ENCODE peak calls at places on chromosome 20, in eight cellular contexts. D is pancreas, H is GM06990, Q is brain microvascular endothelial cell, A is skeletal muscle cell, O is astrocyte of the spinal cord, X is heart left ventricle, S is astrocyte. C is an unnamed sample.

GRCh38 chr20:36093025-36093803 is 61.3 kb upstream of the EPB41L1 start:
- DNase-seq in S (no peak), Q (peak), X (peak), A (no peak), O (no peak), H (peak), D (peak), C (no peak)

GRCh38 chr20:35345189-35345588 is 53.0 kb upstream of the FAM83C start:
- DNase-seq in X (no peak), A (no peak), Q (no peak), D (no peak), O (no peak), S (no peak), H (no peak), C (no peak)

GRCh38 chr20:48284837-48285236 is 499.6 kb upstream of the SULF2 start:
- DNase-seq in S (peak), X (no peak), Q (peak), H (no peak), D (no peak), A (no peak), O (no peak), C (no peak)

GRCh38 chr20:24422361-24422760 is 47.1 kb upstream of the SYNDIG1 start:
- DNase-seq in S (no peak), X (no peak), H (no peak), Q (no peak), D (no peak), A (no peak), O (no peak), C (no peak)

GRCh38 chr20:57443349-57443748 is 52.2 kb downstream of the RBM38 start:
- DNase-seq in S (no peak), H (no peak), X (no peak), A (no peak), D (no peak), O (no peak), Q (no peak), C (no peak)

GRCh38 chr20:43839793-43840199 is 74.9 kb upstream of the TOX2 start:
- DNase-seq in A (no peak), H (peak), D (no peak), S (no peak), O (no peak), Q (no peak), X (no peak), C (no peak)

GRCh38 chr20:23584434-23585199 is 16.3 kb upstream of the CST9L start:
- DNase-seq in Q (no peak), O (no peak), D (no peak), H (no peak), X (no peak), A (no peak), S (no peak), C (no peak)

GRCh38 chr20:21360686-21361085 is 36.6 kb downstream of the NKX2-4 start:
- DNase-seq in X (no peak), H (no peak), D (no peak), O (no peak), Q (no peak), A (no peak), S (peak), C (no peak)

GRCh38 chr20:51128198-51128597 is 105.3 kb upstream of the KCNG1 start:
- DNase-seq in S (peak), A (peak), O (peak), H (no peak), D (no peak), Q (peak), X (no peak), C (peak)

GRCh38 chr20:48949304-48950170 is 28.0 kb downstream of the ARFGEF2 start:
- DNase-seq in H (no peak), A (no peak), Q (no peak), S (no peak), O (no peak), D (no peak), X (no peak), C (no peak)

GRCh38 chr20:1940581-1940980 is 45.4 kb downstream of the SIRPA start:
- DNase-seq in H (no peak), O (no peak), A (no peak), D (no peak), Q (no peak), X (no peak), S (no peak), C (no peak)

GRCh38 chr20:38935967-38936407 is 9.8 kb downstream of the FAM83D start:
- DNase-seq in S (no peak), O (no peak), X (no peak), A (no peak), H (no peak), Q (no peak), D (no peak), C (no peak)

GRCh38 chr20:3777726-3778629 is 3.3 kb downstream of the SPEF1 start:
- DNase-seq in O (no peak), A (no peak), X (peak), S (no peak), D (peak), Q (peak), H (no peak), C (no peak)

GRCh38 chr20:53930651-53931504 is 139.5 kb downstream of the BCAS1 start:
- DNase-seq in X (no peak), D (no peak), O (no peak), Q (no peak), S (peak), A (no peak), H (no peak), C (peak)

GRCh38 chr20:50694379-50695143 is 3.2 kb upstream of the RIPOR3 start:
- DNase-seq in O (no peak), A (no peak), D (no peak), S (peak), H (no peak), X (no peak), Q (no peak), C (no peak)

GRCh38 chr20:63100926-63101699 is 94.3 kb upstream of the BHLHE23 start:
- DNase-seq in Q (no peak), A (no peak), X (no peak), H (no peak), O (no peak), S (no peak), D (peak), C (no peak)
- H3K4me3 ChIP-seq in Q (no peak), A (no peak), X (no peak), H (no peak), O (no peak), S (no peak), D (no peak), C (no peak)

GRCh38 chr20:45097485-45098095 is 3.3 kb downstream of the KCNS1 start:
- DNase-seq in A (no peak), Q (no peak), H (peak), X (no peak), D (no peak), S (peak), O (peak), C (no peak)

GRCh38 chr20:45095753-45096371 is 5.1 kb downstream of the KCNS1 start:
- DNase-seq in D (no peak), S (no peak), A (no peak), Q (peak), O (peak), X (peak), H (no peak), C (peak)

GRCh38 chr20:45096781-45097180 is 4.1 kb downstream of the KCNS1 start:
- DNase-seq in O (no peak), H (no peak), Q (no peak), D (no peak), X (no peak), A (no peak), S (no peak), C (no peak)

GRCh38 chr20:45100563-45101245 is at the start of gene KCNS1:
- DNase-seq in Q (peak), X (no peak), A (no peak), O (peak), S (no peak), D (peak), H (no peak), C (no peak)

GRCh38 chr20:45098096-45098773 is 2.7 kb downstream of the KCNS1 start:
- DNase-seq in A (no peak), D (peak), O (peak), H (peak), Q (peak), S (peak), X (no peak), C (no peak)
- H3K4me3 ChIP-seq in A (peak), D (no peak), O (no peak), H (no peak), Q (peak), S (peak), X (no peak), C (no peak)

GRCh38 chr20:62426678-62427077 is 661 bp downstream of the RBBP8NL start:
- DNase-seq in H (no peak), O (no peak), X (no peak), D (peak), S (no peak), Q (no peak), A (no peak), C (no peak)
- H3K4me3 ChIP-seq in H (no peak), O (no peak), X (no peak), D (peak), S (no peak), Q (no peak), A (no peak), C (no peak)

DNA sequence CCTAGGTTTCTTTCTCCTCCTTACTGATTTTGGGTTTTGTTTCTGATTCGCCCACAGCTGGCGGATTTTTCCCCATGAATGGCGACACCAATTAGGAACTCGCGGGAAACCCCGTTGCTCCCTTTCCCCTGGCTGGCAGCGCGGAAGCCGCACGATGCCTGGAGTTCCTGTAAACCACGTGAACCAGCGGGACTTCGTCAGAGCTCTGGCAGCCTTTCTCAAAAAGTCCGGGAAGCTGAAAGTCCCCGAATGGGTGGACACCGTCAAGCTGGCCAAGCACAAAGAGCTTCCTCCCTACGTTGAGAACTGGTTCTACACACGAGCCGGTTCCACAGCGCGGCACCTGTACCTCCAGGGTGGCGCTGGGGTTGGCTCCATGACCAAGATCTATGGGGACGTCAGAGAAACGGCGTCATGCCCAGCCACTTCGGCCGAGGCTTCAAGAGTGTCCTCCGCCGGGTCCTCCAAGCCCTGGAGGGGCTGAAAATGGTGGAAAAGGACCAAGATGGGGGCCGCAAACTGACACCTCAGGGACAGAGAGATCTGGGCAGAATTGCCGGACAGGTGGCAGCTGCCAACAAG is 3.2 kb upstream of the SEC23B start:
- DNase-seq in S (no peak), Q (no peak), D (no peak), X (peak), A (no peak), O (no peak), H (no peak), C (no peak)
- H3K4me3 ChIP-seq in S (no peak), Q (no peak), D (no peak), X (no peak), A (no peak), O (no peak), H (peak), C (no peak)

GRCh38 chr20:52251137-52251700 is 59.6 kb upstream of the ZFP64 start:
- DNase-seq in A (no peak), X (no peak), H (no peak), O (no peak), S (no peak), Q (no peak), D (no peak), C (no peak)

GRCh38 chr20:52256465-52256864 is 64.9 kb upstream of the ZFP64 start:
- DNase-seq in D (no peak), X (no peak), O (no peak), Q (no peak), S (no peak), H (no peak), A (no peak), C (no peak)

GRCh38 chr20:52247548-52247947 is 56.0 kb upstream of the ZFP64 start:
- DNase-seq in D (no peak), S (no peak), Q (no peak), A (no peak), H (no peak), O (no peak), X (no peak), C (no peak)

GRCh38 chr20:52246366-52246765 is 54.8 kb upstream of the ZFP64 start:
- DNase-seq in S (no peak), A (no peak), D (no peak), H (no peak), Q (no peak), O (no peak), X (no peak), C (no peak)

DNA sequence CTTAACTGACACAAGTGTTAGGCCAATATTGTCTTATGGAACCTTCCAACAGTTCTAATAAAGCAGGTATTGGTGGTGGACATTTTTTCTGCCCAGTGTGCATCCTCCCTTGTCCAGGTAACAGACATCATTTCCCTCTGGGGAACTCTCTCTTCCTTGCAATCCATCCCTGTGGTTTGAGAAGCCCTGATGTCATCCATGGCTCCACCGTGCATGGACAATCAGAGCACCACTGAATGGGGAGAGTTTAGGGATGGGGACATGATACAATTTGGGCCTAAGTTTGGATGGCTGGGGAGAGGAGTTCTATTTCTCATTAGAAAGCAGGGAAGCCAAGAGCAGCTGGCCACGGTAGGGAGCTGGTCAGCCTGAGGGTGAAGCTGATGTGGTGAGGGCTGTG is 60.2 kb upstream of the ZFP64 start:
- DNase-seq in Q (no peak), H (no peak), A (no peak), O (no peak), X (no peak), D (no peak), S (no peak), C (no peak)
- H3K4me3 ChIP-seq in Q (no peak), H (no peak), A (no peak), O (no peak), X (no peak), D (no peak), S (no peak), C (no peak)

DNA sequence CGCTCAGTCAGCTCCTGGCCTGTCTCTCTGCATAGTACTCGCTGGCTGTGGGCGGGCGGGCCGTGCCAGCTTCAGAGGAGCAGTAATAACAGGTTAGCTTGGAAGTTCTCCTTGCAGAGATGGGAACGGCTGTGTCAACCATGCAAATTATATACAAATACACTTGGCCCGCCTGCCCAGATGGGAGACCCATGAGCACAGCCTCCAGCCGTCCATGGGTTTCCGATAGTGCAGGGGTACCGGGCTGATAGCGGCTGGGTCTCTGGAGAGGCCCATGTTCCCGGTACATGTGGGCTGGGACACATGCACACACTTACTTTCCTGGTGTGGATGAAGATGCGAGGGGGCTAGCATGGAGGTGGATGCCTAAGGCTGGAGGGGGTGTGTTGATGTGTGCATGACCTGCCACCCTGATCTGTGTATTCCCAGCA is 12.8 kb upstream of the ZNF831 start:
- DNase-seq in Q (no peak), D (no peak), H (no peak), S (no peak), A (no peak), O (no peak), X (no peak), C (no peak)
- H3K4me3 ChIP-seq in Q (no peak), D (no peak), H (no peak), S (no peak), A (no peak), O (no peak), X (no peak), C (no peak)

GRCh38 chr20:663315-664090 is 10.5 kb upstream of the SRXN1 start:
- DNase-seq in D (no peak), X (no peak), A (no peak), Q (no peak), H (peak), S (no peak), O (no peak), C (no peak)
- H3K4me3 ChIP-seq in D (no peak), X (no peak), A (no peak), Q (no peak), H (no peak), S (no peak), O (no peak), C (no peak)

GRCh38 chr20:59043698-59044097 is 1.1 kb upstream of the PRELID3B start:
- DNase-seq in D (no peak), X (no peak), O (no peak), Q (no peak), H (no peak), A (no peak), S (no peak), C (peak)
- H3K4me3 ChIP-seq in D (no peak), X (no peak), O (no peak), Q (no peak), H (no peak), A (no peak), S (no peak), C (peak)

DNA sequence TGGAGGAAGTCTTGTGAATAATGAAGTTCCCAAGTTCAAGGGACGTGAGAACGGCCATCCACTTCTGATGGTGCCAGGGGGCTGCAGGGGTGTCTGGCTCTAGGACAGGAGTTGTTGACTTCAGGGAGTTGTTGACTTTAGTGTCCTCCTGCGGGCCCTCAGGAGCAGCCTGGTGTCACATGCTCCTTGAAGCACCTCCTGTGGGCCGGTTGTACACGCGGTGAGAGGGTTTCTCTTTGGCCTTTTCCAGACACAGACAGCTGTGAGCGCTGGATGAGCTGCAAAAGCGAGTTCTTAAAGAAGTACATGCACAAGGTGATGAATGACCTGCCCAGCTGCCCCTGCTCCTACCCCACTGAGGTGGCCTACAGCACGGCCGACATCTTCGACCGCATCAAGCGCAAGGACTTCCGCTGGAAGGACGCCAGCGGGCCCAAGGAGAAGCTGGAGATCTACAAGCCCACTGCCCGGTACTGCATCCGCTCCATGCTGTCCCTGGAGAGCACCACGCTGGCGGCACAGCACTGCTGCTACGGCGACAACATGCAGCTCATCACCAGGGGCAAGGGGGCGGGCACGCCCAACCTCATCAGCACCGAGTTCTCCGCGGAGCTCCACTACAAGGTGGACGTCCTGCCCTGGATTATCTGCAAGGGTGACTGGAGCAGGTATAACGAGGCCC is 77.8 kb downstream of the ISM1 start:
- DNase-seq in O (no peak), Q (no peak), D (no peak), H (no peak), A (no peak), S (no peak), X (no peak), C (no peak)
- H3K4me3 ChIP-seq in O (no peak), Q (no peak), D (no peak), H (no peak), A (no peak), S (no peak), X (no peak), C (no peak)

GRCh38 chr20:31715766-31716165 is 6.9 kb downstream of the BCL2L1 start:
- DNase-seq in S (no peak), A (no peak), Q (no peak), D (no peak), O (no peak), H (no peak), X (no peak), C (no peak)

GRCh38 chr20:31718952-31719643 is 3.6 kb downstream of the BCL2L1 start:
- DNase-seq in Q (no peak), D (no peak), X (no peak), S (no peak), O (no peak), H (no peak), A (no peak), C (no peak)

GRCh38 chr20:31717478-31717946 is 5.2 kb downstream of the BCL2L1 start:
- DNase-seq in D (no peak), X (no peak), O (no peak), Q (no peak), H (peak), S (no peak), A (no peak), C (no peak)

GRCh38 chr20:31716818-31717477 is 5.7 kb downstream of the BCL2L1 start:
- DNase-seq in O (no peak), D (no peak), S (no peak), H (no peak), X (no peak), A (no peak), Q (no peak), C (no peak)

DNA sequence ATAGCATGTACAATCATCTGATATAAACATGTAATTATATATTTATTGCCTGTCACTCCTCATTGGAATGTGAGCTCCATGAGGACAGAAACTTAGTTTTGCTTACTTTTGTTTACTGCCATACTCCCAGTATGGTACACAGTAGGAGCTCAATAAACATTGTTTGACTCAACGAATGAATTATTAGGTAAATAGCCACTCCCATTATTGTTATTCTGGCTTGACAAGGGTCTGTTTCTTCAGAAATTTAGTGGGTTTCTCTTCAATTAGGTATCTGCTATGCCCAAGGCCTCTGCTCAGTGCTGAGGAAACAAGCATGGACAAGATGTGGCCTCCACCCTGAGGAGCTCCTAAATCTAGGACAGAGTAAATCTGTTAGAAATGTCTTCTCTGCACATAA is 6.3 kb downstream of the BCL2L1 start:
- DNase-seq in S (no peak), D (no peak), Q (no peak), A (no peak), X (no peak), O (no peak), H (no peak), C (no peak)
- H3K4me3 ChIP-seq in S (no peak), D (no peak), Q (no peak), A (no peak), X (peak), O (no peak), H (peak), C (peak)